ENCODE peak calls at places on chromosomes 11 and 22, in five cellular contexts. One of them, this sample, is unnamed.

GRCh38 chr11:606245-606644 is 9.5 kb downstream of the IRF7 start:
- DNase-seq in BE2C: peak; percentile 82
- DNase-seq in type B pancreatic cell: no peak
- DNase-seq in AG10803: peak; percentile 10
- DNase-seq in PC-3: peak; percentile 23
- DNase-seq in this sample: peak; percentile 29

GRCh38 chr22:37804886-37805857 is 2.6 kb upstream of the GCAT start:
- DNase-seq in BE2C: peak; percentile 93
- DNase-seq in type B pancreatic cell: peak; percentile 93
- DNase-seq in AG10803: peak; percentile 85
- DNase-seq in PC-3: peak; percentile 83
- DNase-seq in this sample: peak; percentile 74

GRCh38 chr11:129846508-129847335 is 31.1 kb downstream of the TMEM45B start:
- DNase-seq in BE2C: no peak
- DNase-seq in type B pancreatic cell: no peak
- DNase-seq in AG10803: peak; percentile 96
- DNase-seq in PC-3: peak; percentile 99
- DNase-seq in this sample: no peak

GRCh38 chr11:117633976-117634755 is 162.8 kb downstream of the DSCAML1 start:
- DNase-seq in BE2C: no peak
- DNase-seq in type B pancreatic cell: no peak
- DNase-seq in AG10803: no peak
- DNase-seq in PC-3: no peak
- DNase-seq in this sample: no peak

GRCh38 chr11:19743622-19744021 is 31.0 kb downstream of the NAV2 start:
- DNase-seq in BE2C: no peak
- DNase-seq in type B pancreatic cell: no peak
- DNase-seq in AG10803: no peak
- DNase-seq in PC-3: no peak
- DNase-seq in this sample: no peak

GRCh38 chr22:25014896-25015755 is 62.6 kb downstream of the KIAA1671 start:
- DNase-seq in BE2C: no peak
- DNase-seq in type B pancreatic cell: no peak
- DNase-seq in AG10803: no peak
- DNase-seq in PC-3: no peak
- DNase-seq in this sample: no peak

GRCh38 chr11:47350315-47350714 is 2.2 kb downstream of the MYBPC3 start:
- DNase-seq in BE2C: no peak
- DNase-seq in type B pancreatic cell: no peak
- DNase-seq in AG10803: no peak
- DNase-seq in PC-3: no peak
- DNase-seq in this sample: no peak

GRCh38 chr11:93747122-93747521 is 5.7 kb downstream of the C11orf54 start:
- DNase-seq in BE2C: no peak
- DNase-seq in type B pancreatic cell: no peak
- DNase-seq in AG10803: no peak
- DNase-seq in PC-3: no peak
- DNase-seq in this sample: no peak

GRCh38 chr11:122637538-122637937 is 18.0 kb upstream of the UBASH3B start:
- DNase-seq in BE2C: no peak
- DNase-seq in type B pancreatic cell: no peak
- DNase-seq in AG10803: no peak
- DNase-seq in PC-3: no peak
- DNase-seq in this sample: no peak

GRCh38 chr11:95680169-95680929 is 109.2 kb downstream of the FAM76B start:
- DNase-seq in BE2C: no peak
- DNase-seq in type B pancreatic cell: no peak
- DNase-seq in AG10803: peak; percentile 91
- DNase-seq in PC-3: peak; percentile 19
- DNase-seq in this sample: no peak

GRCh38 chr11:82829101-82829500 is 71.1 kb downstream of the PRCP start:
- DNase-seq in BE2C: no peak
- DNase-seq in type B pancreatic cell: no peak
- DNase-seq in AG10803: no peak
- DNase-seq in PC-3: no peak
- DNase-seq in this sample: no peak

GRCh38 chr11:34468209-34468841 is 29.6 kb downstream of the CAT start:
- DNase-seq in BE2C: peak; percentile 11
- DNase-seq in type B pancreatic cell: no peak
- DNase-seq in AG10803: peak; percentile 12
- DNase-seq in PC-3: peak; percentile 81
- DNase-seq in this sample: no peak
- TF ChIP-seq CTCF in BE2C: peak; percentile 64
- TF ChIP-seq CTCF in type B pancreatic cell: peak; percentile 64
- TF ChIP-seq CTCF in AG10803: peak; percentile 64
- TF ChIP-seq CTCF in PC-3: peak; percentile 94
- TF ChIP-seq CTCF in this sample: peak; percentile 91

DNA sequence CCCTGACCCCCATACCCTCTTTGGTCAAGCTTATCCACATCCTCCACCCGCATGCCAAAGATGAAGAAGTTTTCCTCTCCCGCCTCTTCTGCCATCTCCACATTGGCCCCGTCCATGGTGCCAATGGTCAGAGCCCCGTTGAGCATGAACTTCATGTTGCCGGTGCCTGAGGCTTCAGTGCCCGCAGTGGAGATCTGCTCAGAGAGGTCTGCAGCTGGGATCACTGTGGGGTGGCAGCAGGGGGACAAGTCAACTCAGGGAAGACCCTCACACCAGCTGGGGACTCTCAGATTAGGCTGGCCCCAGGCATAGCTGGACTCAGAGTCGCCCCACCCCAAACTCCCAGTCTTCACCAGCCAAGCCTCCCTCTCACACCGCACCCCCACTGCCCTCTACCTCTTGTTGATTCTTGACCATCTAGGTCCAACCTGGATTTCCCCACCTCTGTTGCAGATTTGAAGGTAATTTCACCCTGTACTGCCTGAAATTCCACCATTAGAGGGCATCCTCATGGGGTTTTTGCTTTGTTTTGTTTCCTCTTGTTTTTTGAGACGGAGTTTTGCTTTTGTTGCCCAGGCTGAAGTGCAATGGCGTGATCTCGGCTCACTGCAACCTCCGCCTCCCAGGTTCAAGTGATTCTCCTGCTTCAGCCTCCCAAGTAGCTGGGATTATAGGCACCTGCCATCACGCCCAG is 6.6 kb upstream of the RASGRP2 start:
- DNase-seq in BE2C: no peak
- DNase-seq in type B pancreatic cell: no peak
- DNase-seq in AG10803: no peak
- DNase-seq in PC-3: no peak
- DNase-seq in this sample: no peak
- TF ChIP-seq CTCF in BE2C: no peak
- TF ChIP-seq CTCF in type B pancreatic cell: no peak
- TF ChIP-seq CTCF in AG10803: no peak
- TF ChIP-seq CTCF in PC-3: peak; percentile 23
- TF ChIP-seq CTCF in this sample: no peak

DNA sequence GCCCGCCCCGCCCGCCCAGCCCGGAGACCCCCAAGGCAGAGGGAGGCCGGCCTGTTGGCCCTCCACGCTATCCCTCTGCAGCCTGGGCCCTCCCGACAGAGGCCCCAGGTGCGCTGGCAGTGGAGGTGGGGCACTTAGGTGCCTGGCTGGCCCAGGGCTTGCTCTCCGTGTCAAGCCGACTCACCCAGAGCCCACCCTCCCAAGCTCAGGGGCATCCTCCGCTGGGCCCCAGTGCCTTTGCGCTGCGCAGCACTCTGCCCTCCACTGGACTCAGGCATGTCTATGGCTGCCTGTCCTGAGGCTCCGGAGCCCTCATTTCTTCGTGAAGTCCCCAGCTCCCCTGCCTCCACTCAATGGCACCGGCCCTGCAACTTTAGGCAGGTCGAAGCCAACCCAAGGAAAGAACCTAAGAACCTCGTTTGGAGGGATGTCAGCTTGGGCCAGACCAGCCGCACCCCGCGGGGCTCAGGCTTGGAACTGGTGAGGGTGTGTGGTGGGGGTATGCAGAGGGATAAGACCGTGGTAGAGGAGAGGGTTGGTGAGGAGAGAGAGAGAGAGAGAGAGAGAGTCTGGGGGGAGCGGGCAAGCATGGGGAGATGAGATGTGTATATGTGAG is 6.1 kb downstream of the SMIM45 start:
- DNase-seq in BE2C: no peak
- DNase-seq in type B pancreatic cell: no peak
- DNase-seq in AG10803: no peak
- DNase-seq in PC-3: no peak
- DNase-seq in this sample: no peak
- TF ChIP-seq CTCF in BE2C: no peak
- TF ChIP-seq CTCF in type B pancreatic cell: no peak
- TF ChIP-seq CTCF in AG10803: no peak
- TF ChIP-seq CTCF in PC-3: no peak
- TF ChIP-seq CTCF in this sample: peak; percentile 73

GRCh38 chr11:34080609-34081008 is 24.8 kb upstream of the NAT10 start:
- DNase-seq in BE2C: no peak
- DNase-seq in type B pancreatic cell: no peak
- DNase-seq in AG10803: no peak
- DNase-seq in PC-3: no peak
- DNase-seq in this sample: no peak
- TF ChIP-seq CTCF in BE2C: no peak
- TF ChIP-seq CTCF in type B pancreatic cell: no peak
- TF ChIP-seq CTCF in AG10803: no peak
- TF ChIP-seq CTCF in PC-3: no peak
- TF ChIP-seq CTCF in this sample: no peak